ENCODE peak calls at places on chromosomes 12 and 14, in six cellular contexts. P, I, Y, Z, Q and X are unnamed samples.

GRCh38 chr12:71186571-71187288 is 28.9 kb upstream of the TSPAN8 start:
- DNase-seq in P (peak; percentile 39), Y (peak; percentile 50), I (no peak), Z (no peak), Q (no peak), X (no peak)

GRCh38 chr14:38616959-38617358 is 361.1 kb upstream of the CLEC14A start:
- DNase-seq in I (no peak), Y (no peak), Q (no peak), P (no peak), Z (peak; percentile 36), X (no peak)

GRCh38 chr14:96225745-96226151 is 21.1 kb downstream of the BDKRB2 start:
- DNase-seq in Y (no peak), P (no peak), Z (no peak), I (no peak), Q (no peak), X (no peak)

GRCh38 chr12:80019691-80020090 is 79.6 kb upstream of the OTOGL start:
- DNase-seq in I (no peak), Q (no peak), P (no peak), Y (no peak), Z (no peak), X (no peak)

GRCh38 chr12:51012570-51013236 is 13.5 kb downstream of the SLC11A2 start:
- DNase-seq in I (no peak), Q (no peak), Y (no peak), P (no peak), Z (no peak), X (no peak)

GRCh38 chr14:69043007-69043444 is 63.9 kb upstream of the ACTN1 start:
- DNase-seq in Q (no peak), Y (no peak), I (no peak), P (peak; percentile 51), Z (peak; percentile 41), X (no peak)

GRCh38 chr14:58861546-58861945 is 223.8 kb downstream of the DACT1 start:
- DNase-seq in Q (no peak), I (no peak), P (no peak), Y (peak; percentile 78), Z (no peak), X (no peak)

GRCh38 chr12:26358651-26359050 is 163.3 kb downstream of the SSPN start:
- DNase-seq in I (no peak), Q (no peak), Z (no peak), Y (no peak), P (no peak), X (no peak)